ENCODE peak calls at places on chromosomes 11 and 22, in four cellular contexts. B is A673, S is body of pancreas, T is gastrocnemius medialis. N is an unnamed sample.

GRCh38 chr11:65793144-65793581 is 6.3 kb downstream of the OVOL1 start:
- DNase-seq in S (peak; percentile 93), B (no peak), T (no peak), N (peak; percentile 70)

GRCh38 chr11:9815486-9816136 is 151.7 kb downstream of the SWAP70 start:
- DNase-seq in S (no peak), T (peak; percentile 62), B (no peak), N (no peak)

GRCh38 chr11:66189031-66189745 is 79.3 kb upstream of the RAB1B start:
- DNase-seq in B (no peak), T (no peak), S (no peak), N (no peak)

GRCh38 chr11:133956650-133957633 is at the start of gene IGSF9B:
- DNase-seq in T (peak; percentile 80), B (peak; percentile 88), S (peak; percentile 90), N (peak; percentile 100)

GRCh38 chr22:37328017-37328416 is 45.7 kb downstream of the CYTH4 start:
- DNase-seq in T (no peak), B (peak; percentile 18), S (no peak), N (no peak)

GRCh38 chr11:85827768-85828639 is 17.1 kb upstream of the SYTL2 start:
- DNase-seq in T (no peak), B (peak; percentile 32), S (no peak), N (no peak)

GRCh38 chr11:44539971-44540370 is 25.5 kb upstream of the CD82 start:
- DNase-seq in S (no peak), B (no peak), T (no peak), N (no peak)

GRCh38 chr22:32752868-32753520 is 48.5 kb upstream of the TIMP3 start:
- DNase-seq in S (no peak), B (no peak), T (peak; percentile 49), N (no peak)

GRCh38 chr11:40030867-40031266 is 1428.6 kb downstream of the LRRC4C start:
- DNase-seq in T (no peak), S (no peak), B (no peak), N (peak; percentile 3)

GRCh38 chr11:113587318-113587739 is 112.1 kb upstream of the DRD2 start:
- DNase-seq in B (no peak), T (no peak), S (no peak), N (no peak)

GRCh38 chr22:16965083-16965482 is 42.9 kb downstream of the GAB4 start:
- DNase-seq in S (no peak), T (no peak), B (no peak), N (no peak)

GRCh38 chr11:67530282-67530592 is 7.0 kb upstream of the CABP2 start:
- DNase-seq in S (no peak), B (no peak), T (no peak), N (peak; percentile 46)

GRCh38 chr11:76765863-76766350 is 17.2 kb upstream of the TSKU start:
- DNase-seq in B (no peak), T (no peak), S (no peak), N (no peak)

GRCh38 chr22:46443850-46444389 is 93.5 kb downstream of the CELSR1 start:
- DNase-seq in T (no peak), B (no peak), S (no peak), N (peak; percentile 83)

GRCh38 chr22:21974058-21974649 is 8.4 kb downstream of the TOP3B start:
- DNase-seq in B (no peak), T (no peak), S (no peak), N (no peak)

GRCh38 chr11:44445500-44446340 is 119.7 kb upstream of the CD82 start:
- DNase-seq in T (no peak), S (no peak), B (no peak), N (peak; percentile 64)

DNA sequence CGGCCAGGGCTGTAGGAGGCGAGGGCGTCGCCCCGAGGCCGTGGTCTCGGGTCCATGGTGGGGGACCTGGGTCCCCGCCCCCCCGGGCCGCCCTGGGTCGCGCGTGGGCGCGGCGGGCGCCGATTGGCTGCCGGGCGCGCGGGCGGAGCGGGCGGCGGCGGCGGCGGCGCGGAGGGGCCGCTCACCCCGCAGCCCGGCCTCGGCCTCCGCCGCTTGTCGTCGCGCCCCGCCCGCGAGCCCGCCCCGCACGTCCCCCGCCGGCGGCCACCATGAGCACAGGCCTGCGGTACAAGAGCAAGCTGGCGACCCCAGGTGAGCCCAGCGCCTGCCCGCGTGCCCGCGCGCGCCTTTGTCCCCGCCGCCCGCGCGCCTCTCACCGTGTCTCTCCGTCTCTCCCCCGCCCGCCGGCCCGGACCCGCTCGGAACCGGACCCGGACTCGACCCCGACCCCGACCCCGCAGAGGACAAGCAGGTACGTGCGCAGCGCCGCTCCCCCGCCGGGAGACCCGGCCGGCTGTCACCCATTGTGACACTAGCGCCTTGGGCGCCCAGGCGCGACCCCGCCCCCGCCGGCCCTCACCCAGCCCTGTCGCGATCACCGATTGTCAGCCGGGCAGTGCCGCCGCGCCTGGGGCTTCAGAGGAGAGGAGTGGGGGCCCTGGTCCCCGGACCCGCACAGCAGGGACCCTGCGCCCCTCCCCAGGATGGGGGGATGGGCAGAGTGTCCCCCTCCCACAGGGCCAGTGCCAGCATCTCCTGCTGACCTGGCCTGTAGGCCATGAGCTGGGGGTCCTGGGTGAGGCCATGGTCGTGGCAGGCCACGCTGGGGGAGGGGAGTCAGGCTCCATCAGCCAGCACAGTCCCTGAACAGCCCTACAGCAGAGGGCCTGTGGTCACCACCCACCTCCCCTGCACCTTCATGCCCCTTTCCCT is at the start of gene SEPTIN5:
- DNase-seq in T (no peak), B (no peak), S (no peak), N (peak; percentile 82)
- H3K27me3 ChIP-seq in T (peaks cover 6% of the 10 kb centered on the region), B (no peaks in the 10 kb centered on the region), S (no peaks in the 10 kb centered on the region), N (peaks cover 34% of the 10 kb centered on the region)

GRCh38 chr11:121198491-121198890 is 94.1 kb upstream of the SC5D start:
- DNase-seq in T (no peak), S (no peak), B (no peak), N (no peak)

GRCh38 chr11:121194731-121195596 is 93.9 kb downstream of the TECTA start:
- DNase-seq in B (peak; percentile 83), S (peak; percentile 59), T (no peak), N (peak; percentile 69)

GRCh38 chr11:121199516-121199915 is 93.1 kb upstream of the SC5D start:
- DNase-seq in T (no peak), S (no peak), B (no peak), N (peak; percentile 32)
- H3K27me3 ChIP-seq in T (peaks cover 3% of the 10 kb centered on the region), S (no peaks in the 10 kb centered on the region), B (peaks cover 30% of the 10 kb centered on the region), N (no peaks in the 10 kb centered on the region)

DNA sequence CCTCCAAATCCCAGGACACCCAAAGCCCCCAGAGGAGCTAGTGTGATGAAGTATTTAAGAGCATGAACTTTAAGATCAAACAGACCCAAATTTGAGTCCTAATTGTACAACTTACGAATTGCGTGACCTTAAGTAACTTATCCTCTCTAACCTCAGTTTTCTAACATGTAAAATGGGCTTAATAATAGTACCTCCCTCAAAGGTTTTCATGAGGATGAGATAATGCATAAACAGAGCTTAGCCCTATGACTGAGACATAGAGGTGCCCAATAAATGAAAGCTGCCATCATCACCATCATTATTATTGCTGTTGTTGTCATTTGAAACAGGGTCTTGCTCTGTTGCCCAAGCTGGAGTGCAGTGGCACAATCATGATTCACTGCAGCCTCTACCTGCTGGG is 9.2 kb downstream of the SCN2B start:
- DNase-seq in S (no peak), B (no peak), T (no peak), N (no peak)
- H3K27me3 ChIP-seq in S (no peaks in the 10 kb centered on the region), B (peaks cover 3% of the 10 kb centered on the region), T (no peaks in the 10 kb centered on the region), N (peaks cover 50% of the 10 kb centered on the region)

GRCh38 chr11:110049501-110050200 is 43.5 kb upstream of the ZC3H12C start:
- DNase-seq in B (no peak), T (no peak), S (no peak), N (no peak)

GRCh38 chr11:110044226-110044968 is 48.8 kb upstream of the ZC3H12C start:
- DNase-seq in B (no peak), T (no peak), S (peak; percentile 7), N (peak; percentile 5)

GRCh38 chr11:110050201-110050506 is 43.0 kb upstream of the ZC3H12C start:
- DNase-seq in B (no peak), S (no peak), T (no peak), N (peak; percentile 6)

DNA sequence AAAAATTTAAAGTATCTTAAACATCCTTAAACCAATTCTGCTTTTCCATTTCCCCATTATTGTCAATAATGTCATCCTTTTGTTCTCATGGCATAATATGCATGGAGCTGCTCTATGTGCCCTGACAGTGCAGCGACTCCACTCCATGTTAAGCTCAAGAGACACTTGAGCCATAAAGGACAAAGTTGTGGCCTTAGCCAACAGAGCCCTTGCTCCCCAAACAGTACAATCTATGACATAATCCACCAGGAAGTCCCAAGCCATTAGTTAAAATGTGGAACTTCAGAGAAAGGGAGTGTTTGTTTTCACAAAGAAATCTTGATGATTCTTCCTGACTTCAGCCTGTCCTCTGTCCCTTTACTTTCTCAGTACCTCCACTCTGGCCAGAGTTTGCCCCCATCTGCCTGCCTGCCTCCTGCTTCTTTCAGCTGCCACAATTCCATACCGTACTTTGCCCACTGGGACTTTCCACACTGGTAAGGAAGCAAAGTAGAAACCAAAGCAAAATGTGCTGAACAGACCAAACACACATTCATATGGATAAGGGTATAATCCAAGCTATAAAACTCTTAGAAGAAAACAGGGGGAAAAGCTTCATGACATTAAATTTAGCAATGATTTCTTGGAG is 46.3 kb upstream of the ZC3H12C start:
- DNase-seq in B (no peak), T (no peak), S (no peak), N (peak; percentile 4)
- H3K27me3 ChIP-seq in B (no peaks in the 10 kb centered on the region), T (no peaks in the 10 kb centered on the region), S (no peaks in the 10 kb centered on the region), N (no peaks in the 10 kb centered on the region)

DNA sequence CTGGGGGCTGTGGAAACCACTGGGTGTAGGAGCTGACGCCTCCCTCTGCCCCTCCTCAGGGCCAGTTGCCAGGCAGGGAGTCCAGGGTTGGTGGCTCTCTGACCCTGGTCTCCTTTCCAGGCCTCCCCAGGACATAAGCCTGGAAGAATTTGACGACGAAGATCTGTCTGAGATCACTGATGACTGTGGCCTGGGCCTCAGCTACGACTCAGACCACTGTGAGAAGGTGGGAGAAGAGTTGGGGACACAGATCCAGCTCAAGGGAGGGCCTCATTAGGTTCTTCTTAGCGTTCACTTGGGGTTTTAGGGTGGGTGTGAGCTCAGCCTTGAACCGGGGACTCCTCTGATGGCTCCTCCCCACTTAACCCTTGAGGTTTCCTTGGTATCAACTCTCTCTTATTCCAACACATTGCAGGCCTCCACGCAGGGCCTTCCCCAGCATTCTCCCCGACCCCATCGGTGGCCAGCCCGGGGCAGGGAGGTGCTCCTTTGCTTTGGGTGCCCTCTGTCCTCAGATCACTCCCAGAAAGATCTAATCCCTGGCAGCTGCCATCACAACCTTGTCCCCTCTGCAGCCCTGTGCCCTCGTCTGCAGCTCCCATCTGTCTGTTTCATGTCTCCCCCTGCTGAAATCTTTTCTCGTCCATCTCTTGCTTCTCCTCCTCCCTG is 1.2 kb downstream of the MAPK8IP2 start:
- DNase-seq in T (no peak), B (no peak), S (no peak), N (peak; percentile 55)
- H3K27me3 ChIP-seq in T (peaks cover 25% of the 10 kb centered on the region), B (no peaks in the 10 kb centered on the region), S (no peaks in the 10 kb centered on the region), N (peaks cover 31% of the 10 kb centered on the region)

DNA sequence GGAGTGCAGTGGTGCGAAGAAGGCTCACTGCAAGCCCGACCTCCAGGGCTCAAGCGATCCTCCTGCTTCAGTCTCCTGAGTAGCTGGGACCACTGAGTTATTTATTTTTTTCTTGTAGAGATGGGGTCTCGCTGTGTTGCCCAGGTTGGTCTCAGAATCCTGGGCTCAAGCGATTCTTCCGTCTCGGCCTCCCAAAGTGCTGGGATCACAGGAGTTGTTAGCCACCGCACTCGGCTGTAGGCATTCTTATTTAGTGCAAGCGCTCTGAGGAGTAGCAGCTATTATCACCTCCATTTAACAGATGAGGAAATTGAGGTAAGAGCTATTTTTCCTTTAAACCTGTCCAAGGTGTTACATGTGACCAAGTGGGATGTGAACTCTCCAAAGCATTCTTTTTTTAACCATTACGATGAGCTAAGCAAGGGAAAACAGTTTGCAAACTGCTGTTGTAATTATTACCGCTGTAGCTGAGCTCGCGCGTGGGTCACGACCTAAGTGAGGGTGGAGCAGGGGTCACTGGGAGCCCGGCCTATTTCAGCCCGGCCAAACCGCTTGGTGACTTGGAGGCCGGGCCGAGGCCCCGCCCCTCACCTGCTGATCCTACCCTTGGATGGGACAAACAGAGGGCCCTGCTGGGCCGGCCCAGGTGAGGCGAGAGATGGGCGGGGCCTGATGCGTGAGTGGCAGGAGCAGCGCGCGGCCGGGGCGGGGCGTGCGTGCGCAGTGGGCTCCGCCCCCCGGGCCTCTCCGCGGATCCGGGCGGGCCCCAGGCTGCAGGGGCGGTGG is 449 bp upstream of the KREMEN1 start:
- DNase-seq in B (peak; percentile 84), T (peak; percentile 87), S (peak; percentile 98), N (peak; percentile 99)
- H3K27me3 ChIP-seq in B (no peaks in the 10 kb centered on the region), T (no peaks in the 10 kb centered on the region), S (no peaks in the 10 kb centered on the region), N (peaks cover 40% of the 10 kb centered on the region)